ENCODE peak calls at places on chromosomes 7 and 10, in seven cellular contexts. J is CD8-positive, alpha-beta T cell; I is pancreas; E is HepG2; M is brain microvascular endothelial cell; Y is Calu3; U is endothelial cell. A is an unnamed sample.

GRCh38 chr7:40700653-40701475 is 566.1 kb downstream of the SUGCT start:
- DNase-seq in J (no peak), I (no peak), E (no peak), M (no peak), Y (no peak), U (no peak), A (no peak)

GRCh38 chr10:99775850-99776249 is 6.6 kb upstream of the ABCC2 start:
- DNase-seq in J (no peak), I (no peak), E (peak; percentile 86), M (peak; percentile 59), Y (no peak), U (no peak), A (peak; percentile 68)

GRCh38 chr7:131072505-131073091 is 255.1 kb upstream of the MKLN1 start:
- DNase-seq in J (no peak), I (no peak), E (no peak), M (no peak), Y (no peak), U (no peak), A (no peak)

GRCh38 chr7:92810242-92810611 is 26.1 kb downstream of the CDK6 start:
- DNase-seq in J (no peak), I (no peak), E (no peak), M (peak; percentile 59), Y (no peak), U (no peak), A (no peak)

GRCh38 chr7:45566386-45566785 is 7.8 kb upstream of the ADCY1 start:
- DNase-seq in J (no peak), I (no peak), E (no peak), M (no peak), Y (no peak), U (no peak), A (no peak)

GRCh38 chr7:105664816-105665525 is 83.7 kb upstream of the EFCAB10 start:
- DNase-seq in J (no peak), I (no peak), E (peak; percentile 89), M (peak; percentile 68), Y (peak; percentile 69), U (no peak), A (no peak)

GRCh38 chr10:1595726-1596125 is 141.6 kb downstream of the ADARB2 start:
- DNase-seq in J (no peak), I (no peak), E (no peak), M (no peak), Y (no peak), U (no peak), A (no peak)

GRCh38 chr10:114767589-114768393 is 53.8 kb upstream of the FHIP2A start:
- DNase-seq in J (peak; percentile 50), I (peak; percentile 67), E (no peak), M (no peak), Y (peak; percentile 51), U (peak; percentile 11), A (no peak)

GRCh38 chr7:34837316-34837715 is 179.3 kb downstream of the NPSR1 start:
- DNase-seq in J (no peak), I (no peak), E (no peak), M (no peak), Y (no peak), U (no peak), A (no peak)

GRCh38 chr10:132096863-132097478 is 31.2 kb downstream of the JAKMIP3 start:
- DNase-seq in J (peak; percentile 35), I (no peak), E (no peak), M (no peak), Y (no peak), U (no peak), A (no peak)

GRCh38 chr7:97732567-97733275 is 835 bp downstream of the TAC1 start:
- DNase-seq in J (no peak), I (no peak), E (no peak), M (no peak), Y (no peak), U (peak; percentile 18), A (no peak)

GRCh38 chr7:130419652-130420051 is 21.2 kb downstream of the CEP41 start:
- DNase-seq in J (no peak), I (no peak), E (no peak), M (no peak), Y (no peak), U (no peak), A (no peak)

GRCh38 chr10:31000071-31000787 is 31.4 kb downstream of the ZNF438 start:
- DNase-seq in J (no peak), I (no peak), E (no peak), M (no peak), Y (peak; percentile 48), U (no peak), A (no peak)

GRCh38 chr10:122618461-122619165 is 58.1 kb downstream of the DMBT1 start:
- DNase-seq in J (no peak), I (no peak), E (no peak), M (no peak), Y (no peak), U (no peak), A (no peak)

GRCh38 chr7:29459591-29459990 is 104.0 kb upstream of the PRR15 start:
- DNase-seq in J (no peak), I (no peak), E (no peak), M (no peak), Y (no peak), U (no peak), A (no peak)

GRCh38 chr10:60952846-60953220 is 8.8 kb upstream of the RHOBTB1 start:
- DNase-seq in J (no peak), I (peak; percentile 31), E (no peak), M (no peak), Y (no peak), U (no peak), A (no peak)

GRCh38 chr10:2978111-2978510 is 89.2 kb upstream of the PFKP start:
- DNase-seq in J (no peak), I (no peak), E (peak; percentile 56), M (no peak), Y (no peak), U (peak; percentile 19), A (peak; percentile 5)

GRCh38 chr10:60239228-60239627 is 150.4 kb downstream of the ANK3 start:
- DNase-seq in J (no peak), I (no peak), E (no peak), M (no peak), Y (no peak), U (no peak), A (no peak)

GRCh38 chr7:34108150-34108549 is 202.8 kb downstream of the BMPER start:
- DNase-seq in J (no peak), I (no peak), E (no peak), M (peak; percentile 20), Y (no peak), U (no peak), A (no peak)

GRCh38 chr7:155489862-155490696 is 32.1 kb downstream of the EN2 start:
- DNase-seq in J (no peak), I (no peak), E (no peak), M (no peak), Y (no peak), U (no peak), A (no peak)

GRCh38 chr7:83118347-83119001 is 44.2 kb downstream of the PCLO start:
- DNase-seq in J (no peak), I (no peak), E (no peak), M (no peak), Y (no peak), U (no peak), A (no peak)

GRCh38 chr7:149460493-149461330 is at the start of gene ZNF777:
- DNase-seq in J (peak; percentile 86), I (peak; percentile 82), E (peak; percentile 75), M (peak; percentile 86), Y (peak; percentile 84), U (peak; percentile 71), A (peak; percentile 62)
- TF ChIP-seq CTCF in J (peak; percentile 57), I (peak; percentile 54), E (peak; percentile 70), M (peak; percentile 63), Y (peak; percentile 39), U (no peak), A (peak; percentile 51)

GRCh38 chr7:87876759-87877234 is 504 bp downstream of the DBF4 start:
- DNase-seq in J (no peak), I (peak; percentile 64), E (peak; percentile 41), M (peak; percentile 71), Y (peak; percentile 41), U (peak; percentile 66), A (peak; percentile 14)
- TF ChIP-seq CTCF in J (no peak), I (no peak), E (no peak), M (no peak), Y (no peak), U (no peak), A (no peak)

DNA sequence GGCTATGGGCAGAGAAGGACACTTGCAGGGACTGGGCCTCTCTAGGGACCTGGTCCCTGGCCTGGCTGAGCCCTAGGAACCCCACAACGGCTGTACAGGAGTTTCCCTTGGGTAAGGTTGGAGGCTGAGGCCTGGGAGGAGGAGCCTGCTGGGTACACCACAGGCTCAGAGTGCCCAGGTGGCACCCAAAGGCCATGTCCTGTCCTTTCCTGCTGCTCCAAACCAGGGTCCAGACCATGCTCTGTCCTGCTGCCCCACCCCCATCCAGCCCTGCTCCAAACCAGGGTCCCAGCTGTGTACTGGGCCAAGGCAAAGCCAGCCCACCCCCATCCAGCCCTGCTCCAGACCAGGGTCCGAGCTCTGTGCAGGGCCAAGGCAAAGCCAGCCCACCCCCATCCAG is 35.3 kb upstream of the ZNF488 start:
- DNase-seq in J (no peak), I (no peak), E (no peak), M (no peak), Y (no peak), U (no peak), A (no peak)
- TF ChIP-seq CTCF in J (no peak), I (no peak), E (no peak), M (no peak), Y (no peak), U (no peak), A (no peak)

GRCh38 chr7:26087321-26088091 is 64.5 kb upstream of the NFE2L3 start:
- DNase-seq in J (no peak), I (no peak), E (no peak), M (no peak), Y (no peak), U (no peak), A (no peak)

GRCh38 chr7:26093023-26093422 is 59.0 kb upstream of the NFE2L3 start:
- DNase-seq in J (no peak), I (no peak), E (no peak), M (no peak), Y (no peak), U (no peak), A (no peak)

GRCh38 chr7:26090927-26091519 is 61.0 kb upstream of the NFE2L3 start:
- DNase-seq in J (no peak), I (no peak), E (peak; percentile 54), M (peak; percentile 43), Y (peak; percentile 27), U (no peak), A (peak; percentile 41)

DNA sequence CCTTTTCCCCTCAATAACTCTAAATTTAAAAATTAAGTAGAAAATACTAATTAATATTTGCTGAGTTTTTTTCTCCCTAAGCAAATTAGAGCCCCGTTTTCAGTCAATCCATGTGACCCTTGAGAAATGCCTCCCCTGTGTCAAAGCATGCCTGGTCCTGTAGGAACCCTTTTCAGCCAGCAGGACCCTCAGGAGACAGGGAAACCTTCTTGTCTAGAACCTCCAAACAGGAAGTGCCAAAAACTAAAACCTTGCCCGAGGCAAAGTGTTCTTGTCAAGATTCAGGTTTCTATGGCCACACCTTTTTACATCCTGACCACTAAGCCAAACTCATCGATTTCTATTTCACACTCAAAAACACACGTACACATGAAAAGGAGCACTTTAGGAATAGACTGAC is 60.1 kb upstream of the NFE2L3 start:
- DNase-seq in J (no peak), I (no peak), E (no peak), M (no peak), Y (peak; percentile 69), U (peak; percentile 20), A (no peak)
- TF ChIP-seq CTCF in J (no peak), I (no peak), E (no peak), M (peak; percentile 55), Y (peak; percentile 17), U (peak; percentile 39), A (no peak)

GRCh38 chr7:16604054-16604453 is 41.5 kb downstream of the ANKMY2 start:
- DNase-seq in J (no peak), I (no peak), E (peak; percentile 10), M (no peak), Y (no peak), U (no peak), A (no peak)
- TF ChIP-seq CTCF in J (peak; percentile 21), I (no peak), E (no peak), M (peak; percentile 24), Y (no peak), U (no peak), A (peak; percentile 15)